ENCODE peak calls at places on chromosome 12, in six cellular contexts. M is hippocampal formation, V is ovary, Z is NCI-H774, X is H54, R is small intestine. H is an unnamed sample.

GRCh38 chr12:16828891-16829290 is 222.9 kb upstream of the LMO3 start:
- DNase-seq in M (no peak), V (no peak), Z (no peak), X (no peak), R (no peak), H (no peak)

GRCh38 chr12:88663001-88663400 is 82.7 kb upstream of the KITLG start:
- DNase-seq in M (no peak), V (no peak), Z (no peak), X (no peak), R (no peak), H (no peak)

GRCh38 chr12:91978143-91978542 is 167.5 kb downstream of the BTG1 start:
- DNase-seq in M (no peak), V (no peak), Z (no peak), X (no peak), R (no peak), H (no peak)

GRCh38 chr12:131533139-131533538 is 177.8 kb upstream of the SFSWAP start:
- DNase-seq in M (no peak), V (no peak), Z (no peak), X (no peak), R (no peak), H (no peak)

GRCh38 chr12:49293056-49293956 is 1.6 kb upstream of the PRPH start:
- DNase-seq in M (no peak), V (no peak), Z (no peak), X (peak), R (no peak), H (no peak)

GRCh38 chr12:53380797-53381738 is 1.1 kb downstream of the SP1 start:
- DNase-seq in M (no peak), V (peak), Z (no peak), X (no peak), R (peak), H (no peak)

GRCh38 chr12:8609061-8609570 is 3.5 kb downstream of the AICDA start:
- DNase-seq in M (peak), V (no peak), Z (no peak), X (peak), R (peak), H (peak)

GRCh38 chr12:100706029-100706428 is 88.5 kb upstream of the ANO4 start:
- DNase-seq in M (no peak), V (no peak), Z (peak), X (no peak), R (no peak), H (peak)

GRCh38 chr12:65308601-65309071 is 30.2 kb downstream of the MSRB3 start:
- DNase-seq in M (no peak), V (no peak), Z (no peak), X (no peak), R (no peak), H (no peak)

GRCh38 chr12:15278816-15279658 is 43.3 kb upstream of the PTPRO start:
- DNase-seq in M (no peak), V (no peak), Z (peak), X (no peak), R (no peak), H (no peak)

GRCh38 chr12:103771466-103771865 is 69.6 kb downstream of the NT5DC3 start:
- DNase-seq in M (no peak), V (peak), Z (no peak), X (no peak), R (peak), H (no peak)

GRCh38 chr12:4151362-4152121 is 122.0 kb upstream of the CCND2 start:
- DNase-seq in M (no peak), V (no peak), Z (no peak), X (no peak), R (no peak), H (no peak)

GRCh38 chr12:29343022-29343799 is 37.8 kb downstream of the ERGIC2 start:
- DNase-seq in M (no peak), V (no peak), Z (no peak), X (no peak), R (no peak), H (no peak)

GRCh38 chr12:122356192-122356635 is 66.3 kb downstream of the CLIP1 start:
- DNase-seq in M (peak), V (peak), Z (peak), X (peak), R (peak), H (peak)

GRCh38 chr12:79373896-79374499 is 316.8 kb downstream of the PAWR start:
- DNase-seq in M (no peak), V (no peak), Z (no peak), X (peak), R (peak), H (no peak)

GRCh38 chr12:81209001-81209400 is 131.1 kb downstream of the ACSS3 start:
- DNase-seq in M (no peak), V (no peak), Z (no peak), X (no peak), R (no peak), H (peak)

GRCh38 chr12:1445807-1446206 is 148.6 kb downstream of the FBXL14 start:
- DNase-seq in M (no peak), V (no peak), Z (no peak), X (no peak), R (no peak), H (no peak)

GRCh38 chr12:3273409-3273853 is 196.3 kb downstream of the TSPAN9 start:
- DNase-seq in M (no peak), V (no peak), Z (no peak), X (peak), R (peak), H (no peak)

GRCh38 chr12:19140381-19141236 is 11.1 kb downstream of the PLEKHA5 start:
- DNase-seq in M (no peak), V (no peak), Z (no peak), X (no peak), R (peak), H (no peak)

GRCh38 chr12:67698711-67699603 is 50.4 kb downstream of the DYRK2 start:
- DNase-seq in M (no peak), V (no peak), Z (no peak), X (no peak), R (peak), H (peak)

GRCh38 chr12:23950775-23951391 is 1.4 kb upstream of the SOX5 start:
- DNase-seq in M (no peak), V (peak), Z (peak), X (no peak), R (no peak), H (no peak)

GRCh38 chr12:132618683-132619043 is at the start of gene P2RX2:
- DNase-seq in M (no peak), V (no peak), Z (no peak), X (no peak), R (no peak), H (no peak)

GRCh38 chr12:5580911-5581488 is 149.1 kb downstream of the NTF3 start:
- DNase-seq in M (no peak), V (no peak), Z (no peak), X (no peak), R (no peak), H (no peak)

GRCh38 chr12:4991373-4991772 is 52.3 kb upstream of the KCNA5 start:
- DNase-seq in M (no peak), V (no peak), Z (peak), X (no peak), R (no peak), H (no peak)

GRCh38 chr12:104505095-104505819 is 48.5 kb downstream of the CHST11 start:
- DNase-seq in M (no peak), V (no peak), Z (peak), X (no peak), R (peak), H (no peak)

GRCh38 chr12:47808049-47808448 is 11.7 kb downstream of the HDAC7 start:
- DNase-seq in M (no peak), V (no peak), Z (no peak), X (no peak), R (peak), H (no peak)

GRCh38 chr12:112236786-112237185 is 111.4 kb downstream of the TRAFD1 start:
- DNase-seq in M (no peak), V (no peak), Z (no peak), X (no peak), R (no peak), H (no peak)

H was measured in amniotic stem cell.